ENCODE peak calls at places on chromosomes 11 and 22, in four cellular contexts. One of them, this sample, is unnamed. For H3K4me1 and H3K36me3, the result is how much of the 10 kb centered on the place peaks cover.

GRCh38 chr11:113392522-113392921 is 4.9 kb downstream of the ANKK1 start:
- DNase-seq in cardiac muscle cell: no peak
- DNase-seq in prostate gland: no peak
- DNase-seq in DND-41: no peak
- DNase-seq in this sample: no peak

GRCh38 chr11:124123587-124123986 is 8.3 kb downstream of the VWA5A start:
- DNase-seq in prostate gland: no peak
- DNase-seq in DND-41: no peak
- DNase-seq in cardiac muscle cell: no peak
- DNase-seq in this sample: no peak

GRCh38 chr11:17386331-17387084 is 2.0 kb downstream of the KCNJ11 start:
- DNase-seq in DND-41: peak
- DNase-seq in cardiac muscle cell: peak
- DNase-seq in prostate gland: no peak
- DNase-seq in this sample: no peak

GRCh38 chr22:32904044-32904443 is 102.5 kb downstream of the TIMP3 start:
- DNase-seq in cardiac muscle cell: peak
- DNase-seq in DND-41: peak
- DNase-seq in prostate gland: no peak
- DNase-seq in this sample: no peak

GRCh38 chr11:122697636-122698167 is 42.2 kb downstream of the UBASH3B start:
- DNase-seq in cardiac muscle cell: peak
- DNase-seq in DND-41: peak
- DNase-seq in prostate gland: no peak
- DNase-seq in this sample: peak

GRCh38 chr11:77423624-77424023 is 50.3 kb downstream of the PAK1 start:
- DNase-seq in cardiac muscle cell: no peak
- DNase-seq in DND-41: no peak
- DNase-seq in prostate gland: no peak
- DNase-seq in this sample: no peak

GRCh38 chr11:92765965-92766371 is 203.5 kb upstream of the MTNR1B start:
- DNase-seq in DND-41: no peak
- DNase-seq in prostate gland: no peak
- DNase-seq in cardiac muscle cell: peak
- DNase-seq in this sample: no peak

GRCh38 chr11:12457030-12457600 is 79.7 kb downstream of the PARVA start:
- DNase-seq in prostate gland: no peak
- DNase-seq in DND-41: no peak
- DNase-seq in cardiac muscle cell: peak
- DNase-seq in this sample: no peak

GRCh38 chr22:24016156-24016555 is 5.1 kb downstream of the CABIN1 start:
- DNase-seq in prostate gland: no peak
- DNase-seq in cardiac muscle cell: no peak
- DNase-seq in DND-41: no peak
- DNase-seq in this sample: no peak

GRCh38 chr11:29127456-29127855 is 889.4 kb downstream of the KCNA4 start:
- DNase-seq in prostate gland: no peak
- DNase-seq in cardiac muscle cell: no peak
- DNase-seq in DND-41: no peak
- DNase-seq in this sample: no peak

GRCh38 chr11:2772544-2773031 is 72.8 kb upstream of the KCNQ1OT1 start:
- DNase-seq in prostate gland: peak
- DNase-seq in cardiac muscle cell: peak
- DNase-seq in DND-41: peak
- DNase-seq in this sample: no peak

GRCh38 chr11:83573097-83573496 is 286.9 kb upstream of the CCDC90B start:
- DNase-seq in cardiac muscle cell: peak
- DNase-seq in DND-41: no peak
- DNase-seq in prostate gland: no peak
- DNase-seq in this sample: no peak

GRCh38 chr11:126304457-126305072 is 705 bp downstream of the DCPS start:
- DNase-seq in DND-41: no peak
- DNase-seq in prostate gland: no peak
- DNase-seq in cardiac muscle cell: no peak
- DNase-seq in this sample: no peak

GRCh38 chr11:70210051-70210501 is 7.0 kb downstream of the FADD start:
- DNase-seq in cardiac muscle cell: peak
- DNase-seq in DND-41: no peak
- DNase-seq in prostate gland: no peak
- DNase-seq in this sample: no peak

GRCh38 chr11:119622454-119623143 is 106.4 kb downstream of the NECTIN1 start:
- DNase-seq in cardiac muscle cell: no peak
- DNase-seq in DND-41: no peak
- DNase-seq in prostate gland: no peak
- DNase-seq in this sample: no peak

GRCh38 chr22:32080904-32081303 is 37.8 kb downstream of the SLC5A1 start:
- DNase-seq in prostate gland: peak
- DNase-seq in DND-41: peak
- DNase-seq in cardiac muscle cell: peak
- DNase-seq in this sample: peak

GRCh38 chr11:11036185-11037161 is 178.6 kb upstream of the ZBED5 start:
- DNase-seq in DND-41: peak
- DNase-seq in cardiac muscle cell: peak
- DNase-seq in prostate gland: peak
- DNase-seq in this sample: peak

GRCh38 chr11:29989181-29989580 is 27.6 kb downstream of the KCNA4 start:
- DNase-seq in cardiac muscle cell: peak
- DNase-seq in DND-41: no peak
- DNase-seq in prostate gland: no peak
- DNase-seq in this sample: no peak

GRCh38 chr11:88414385-88414861 is 76.9 kb upstream of the CTSC start:
- DNase-seq in cardiac muscle cell: peak
- DNase-seq in DND-41: peak
- DNase-seq in prostate gland: no peak
- DNase-seq in this sample: peak

DNA sequence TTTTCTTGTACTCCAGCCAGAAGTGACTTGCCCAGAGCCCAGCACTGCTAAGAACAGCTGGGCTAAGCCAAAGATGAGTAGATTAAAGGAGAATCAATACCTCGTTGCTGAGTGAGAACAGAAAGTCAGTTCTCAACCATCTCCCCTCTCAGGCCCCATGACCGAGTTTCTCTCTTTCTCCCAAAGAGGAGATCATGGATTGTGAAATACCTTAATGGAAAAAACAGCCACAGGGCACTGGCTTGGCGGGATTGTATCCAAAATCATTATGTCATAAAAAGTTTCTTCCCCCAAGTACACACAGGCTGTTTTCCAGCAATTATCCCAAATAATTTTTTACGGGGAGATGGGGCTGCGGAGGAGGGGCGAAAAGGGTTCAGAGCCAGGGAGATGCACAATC is 111.8 kb upstream of the TMEM45B start:
- DNase-seq in DND-41: no peak
- DNase-seq in cardiac muscle cell: peak
- DNase-seq in prostate gland: no peak
- DNase-seq in this sample: no peak
- H3K4me1 ChIP-seq in DND-41: under half
- H3K4me1 ChIP-seq in cardiac muscle cell: under half
- H3K4me1 ChIP-seq in prostate gland: under half
- H3K4me1 ChIP-seq in this sample: under half

GRCh38 chr11:46743043-46743442 is 24.0 kb downstream of the F2 start:
- DNase-seq in prostate gland: no peak
- DNase-seq in DND-41: no peak
- DNase-seq in cardiac muscle cell: no peak
- DNase-seq in this sample: no peak
- H3K4me3 ChIP-seq in prostate gland: no peak
- H3K4me3 ChIP-seq in DND-41: no peak
- H3K4me3 ChIP-seq in cardiac muscle cell: no peak
- H3K4me3 ChIP-seq in this sample: no peak

DNA sequence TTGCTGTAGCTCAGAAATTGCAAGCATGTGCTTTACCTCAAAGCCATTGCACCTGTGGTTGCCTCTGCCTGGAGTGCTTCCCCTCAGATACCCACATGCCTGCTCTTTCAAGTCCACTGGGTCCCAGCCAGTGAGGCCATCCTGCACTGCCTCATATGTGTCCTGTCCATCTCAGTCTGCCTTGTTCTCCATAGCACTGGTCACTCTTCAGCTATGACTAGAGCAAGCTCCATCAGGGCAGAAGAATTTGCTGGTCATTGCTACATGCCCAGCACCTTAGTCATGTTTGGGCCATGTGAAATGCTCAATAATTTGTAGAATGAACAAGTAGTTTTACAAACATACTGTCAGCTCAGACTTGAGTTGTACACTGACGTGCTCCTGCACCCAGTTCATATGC is 64.4 kb upstream of the HORMAD2 start:
- DNase-seq in cardiac muscle cell: no peak
- DNase-seq in prostate gland: no peak
- DNase-seq in DND-41: no peak
- DNase-seq in this sample: no peak
- H3K36me3 ChIP-seq in cardiac muscle cell: under half
- H3K36me3 ChIP-seq in prostate gland: under half
- H3K36me3 ChIP-seq in DND-41: half or more
- H3K36me3 ChIP-seq in this sample: half or more

DNA sequence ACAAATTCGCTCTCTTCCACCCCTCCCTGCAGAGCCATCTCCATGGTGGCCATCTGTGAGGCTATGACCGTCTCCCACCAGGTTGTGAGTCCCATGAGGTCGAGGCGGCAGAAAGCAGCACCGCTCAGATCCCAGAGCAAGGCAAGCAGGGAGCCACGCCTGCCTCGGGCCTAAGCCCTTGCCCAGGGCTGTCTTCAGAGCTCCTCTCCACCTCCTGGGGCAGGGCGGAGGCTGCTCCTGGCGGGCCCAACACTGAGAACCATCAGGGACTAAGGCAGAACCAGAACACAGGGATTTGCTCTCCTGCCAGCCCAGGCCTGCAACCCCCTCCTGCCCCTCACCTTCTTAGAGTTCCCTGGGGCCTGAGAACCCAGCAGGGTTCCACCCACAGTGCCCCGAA is 80.9 kb upstream of the WNT11 start:
- DNase-seq in cardiac muscle cell: no peak
- DNase-seq in DND-41: peak
- DNase-seq in prostate gland: no peak
- DNase-seq in this sample: no peak
- H3K4me1 ChIP-seq in cardiac muscle cell: under half
- H3K4me1 ChIP-seq in DND-41: under half
- H3K4me1 ChIP-seq in prostate gland: under half
- H3K4me1 ChIP-seq in this sample: under half

GRCh38 chr22:36218648-36219047 is 17.0 kb upstream of the APOL4 start:
- DNase-seq in DND-41: no peak
- DNase-seq in prostate gland: no peak
- DNase-seq in cardiac muscle cell: no peak
- DNase-seq in this sample: no peak
- H3K4me3 ChIP-seq in DND-41: no peak
- H3K4me3 ChIP-seq in prostate gland: no peak
- H3K4me3 ChIP-seq in cardiac muscle cell: no peak
- H3K4me3 ChIP-seq in this sample: no peak

GRCh38 chr11:59200421-59200746 is 12.3 kb downstream of the MPEG1 start:
- DNase-seq in prostate gland: no peak
- DNase-seq in cardiac muscle cell: no peak
- DNase-seq in DND-41: no peak
- DNase-seq in this sample: no peak
- H3K36me3 ChIP-seq in prostate gland: under half
- H3K36me3 ChIP-seq in cardiac muscle cell: under half
- H3K36me3 ChIP-seq in DND-41: under half
- H3K36me3 ChIP-seq in this sample: under half

This sample was measured in naive thymus-derived CD4-positive, alpha-beta T cell.